ENCODE peak calls at places on chromosomes 16 and 17, in eight cellular contexts. One of them, this sample, is unnamed.

GRCh38 chr17:82035956-82036633 is 1.4 kb downstream of the DCXR start:
- DNase-seq in HAP-1: no peak
- DNase-seq in lower leg skin: no peak
- DNase-seq in CD8-positive, alpha-beta T cell: no peak
- DNase-seq in fibroblast of villous mesenchyme: no peak
- DNase-seq in GDM1: no peak
- DNase-seq in endothelial cell: no peak
- DNase-seq in stimulated activated naive CD8-positive, alpha-beta T cell treated with anti-CD3 and anti-CD28 coated beads, Interleukin-15, amount 100 ng/mL, for 72 hours: no peak
- DNase-seq in this sample: no peak

GRCh38 chr16:66842765-66843164 is 1.4 kb upstream of the CA7 start:
- DNase-seq in endothelial cell: no peak
- DNase-seq in stimulated activated naive CD8-positive, alpha-beta T cell treated with anti-CD3 and anti-CD28 coated beads, Interleukin-15, amount 100 ng/mL, for 72 hours: no peak
- DNase-seq in CD8-positive, alpha-beta T cell: no peak
- DNase-seq in HAP-1: no peak
- DNase-seq in lower leg skin: no peak
- DNase-seq in fibroblast of villous mesenchyme: no peak
- DNase-seq in GDM1: no peak
- DNase-seq in this sample: no peak

GRCh38 chr16:17321824-17322223 is 148.9 kb downstream of the XYLT1 start:
- DNase-seq in CD8-positive, alpha-beta T cell: no peak
- DNase-seq in stimulated activated naive CD8-positive, alpha-beta T cell treated with anti-CD3 and anti-CD28 coated beads, Interleukin-15, amount 100 ng/mL, for 72 hours: no peak
- DNase-seq in GDM1: no peak
- DNase-seq in lower leg skin: no peak
- DNase-seq in fibroblast of villous mesenchyme: no peak
- DNase-seq in HAP-1: no peak
- DNase-seq in endothelial cell: no peak
- DNase-seq in this sample: no peak

GRCh38 chr16:70442344-70442743 is 3.4 kb upstream of the ST3GAL2 start:
- DNase-seq in endothelial cell: no peak
- DNase-seq in stimulated activated naive CD8-positive, alpha-beta T cell treated with anti-CD3 and anti-CD28 coated beads, Interleukin-15, amount 100 ng/mL, for 72 hours: no peak
- DNase-seq in lower leg skin: no peak
- DNase-seq in GDM1: no peak
- DNase-seq in HAP-1: no peak
- DNase-seq in CD8-positive, alpha-beta T cell: no peak
- DNase-seq in fibroblast of villous mesenchyme: no peak
- DNase-seq in this sample: no peak

GRCh38 chr17:37170881-37171460 is 204.8 kb upstream of the C17orf78 start:
- DNase-seq in HAP-1: peak; percentile 71
- DNase-seq in lower leg skin: no peak
- DNase-seq in CD8-positive, alpha-beta T cell: no peak
- DNase-seq in GDM1: no peak
- DNase-seq in fibroblast of villous mesenchyme: no peak
- DNase-seq in endothelial cell: no peak
- DNase-seq in stimulated activated naive CD8-positive, alpha-beta T cell treated with anti-CD3 and anti-CD28 coated beads, Interleukin-15, amount 100 ng/mL, for 72 hours: no peak
- DNase-seq in this sample: no peak

GRCh38 chr17:2195729-2196128 is 107.9 kb downstream of the SMG6 start:
- DNase-seq in CD8-positive, alpha-beta T cell: no peak
- DNase-seq in HAP-1: no peak
- DNase-seq in lower leg skin: no peak
- DNase-seq in GDM1: no peak
- DNase-seq in fibroblast of villous mesenchyme: no peak
- DNase-seq in endothelial cell: no peak
- DNase-seq in stimulated activated naive CD8-positive, alpha-beta T cell treated with anti-CD3 and anti-CD28 coated beads, Interleukin-15, amount 100 ng/mL, for 72 hours: peak; percentile 26
- DNase-seq in this sample: no peak

GRCh38 chr17:18958611-18959010 is 6.6 kb downstream of the SLC5A10 start:
- DNase-seq in lower leg skin: no peak
- DNase-seq in CD8-positive, alpha-beta T cell: no peak
- DNase-seq in endothelial cell: no peak
- DNase-seq in fibroblast of villous mesenchyme: no peak
- DNase-seq in stimulated activated naive CD8-positive, alpha-beta T cell treated with anti-CD3 and anti-CD28 coated beads, Interleukin-15, amount 100 ng/mL, for 72 hours: no peak
- DNase-seq in HAP-1: no peak
- DNase-seq in GDM1: no peak
- DNase-seq in this sample: no peak

GRCh38 chr16:565420-566330 is 1.1 kb upstream of the NHLRC4 start:
- DNase-seq in fibroblast of villous mesenchyme: no peak
- DNase-seq in GDM1: no peak
- DNase-seq in CD8-positive, alpha-beta T cell: no peak
- DNase-seq in lower leg skin: no peak
- DNase-seq in HAP-1: no peak
- DNase-seq in stimulated activated naive CD8-positive, alpha-beta T cell treated with anti-CD3 and anti-CD28 coated beads, Interleukin-15, amount 100 ng/mL, for 72 hours: no peak
- DNase-seq in endothelial cell: no peak
- DNase-seq in this sample: no peak

GRCh38 chr17:62653831-62654829 is 26.7 kb downstream of the MRC2 start:
- DNase-seq in stimulated activated naive CD8-positive, alpha-beta T cell treated with anti-CD3 and anti-CD28 coated beads, Interleukin-15, amount 100 ng/mL, for 72 hours: no peak
- DNase-seq in fibroblast of villous mesenchyme: peak; percentile 93
- DNase-seq in HAP-1: no peak
- DNase-seq in CD8-positive, alpha-beta T cell: no peak
- DNase-seq in GDM1: no peak
- DNase-seq in endothelial cell: no peak
- DNase-seq in lower leg skin: no peak
- DNase-seq in this sample: no peak

GRCh38 chr17:83173997-83174858 is 94.8 kb downstream of the METRNL start:
- DNase-seq in fibroblast of villous mesenchyme: peak; percentile 52
- DNase-seq in stimulated activated naive CD8-positive, alpha-beta T cell treated with anti-CD3 and anti-CD28 coated beads, Interleukin-15, amount 100 ng/mL, for 72 hours: no peak
- DNase-seq in lower leg skin: peak; percentile 12
- DNase-seq in HAP-1: peak; percentile 33
- DNase-seq in GDM1: no peak
- DNase-seq in endothelial cell: no peak
- DNase-seq in CD8-positive, alpha-beta T cell: no peak
- DNase-seq in this sample: no peak

GRCh38 chr17:61411114-61411943 is 11.7 kb downstream of the TBX2 start:
- DNase-seq in HAP-1: peak; percentile 12
- DNase-seq in lower leg skin: peak; percentile 17
- DNase-seq in stimulated activated naive CD8-positive, alpha-beta T cell treated with anti-CD3 and anti-CD28 coated beads, Interleukin-15, amount 100 ng/mL, for 72 hours: no peak
- DNase-seq in CD8-positive, alpha-beta T cell: no peak
- DNase-seq in endothelial cell: peak; percentile 59
- DNase-seq in fibroblast of villous mesenchyme: peak; percentile 80
- DNase-seq in GDM1: no peak
- DNase-seq in this sample: no peak

GRCh38 chr16:65024649-65025243 is 97.1 kb downstream of the CDH11 start:
- DNase-seq in HAP-1: no peak
- DNase-seq in fibroblast of villous mesenchyme: peak; percentile 66
- DNase-seq in CD8-positive, alpha-beta T cell: no peak
- DNase-seq in stimulated activated naive CD8-positive, alpha-beta T cell treated with anti-CD3 and anti-CD28 coated beads, Interleukin-15, amount 100 ng/mL, for 72 hours: no peak
- DNase-seq in endothelial cell: peak; percentile 14
- DNase-seq in GDM1: no peak
- DNase-seq in lower leg skin: no peak
- DNase-seq in this sample: no peak

GRCh38 chr16:81810894-81811538 is 31.9 kb downstream of the PLCG2 start:
- DNase-seq in fibroblast of villous mesenchyme: no peak
- DNase-seq in stimulated activated naive CD8-positive, alpha-beta T cell treated with anti-CD3 and anti-CD28 coated beads, Interleukin-15, amount 100 ng/mL, for 72 hours: no peak
- DNase-seq in endothelial cell: no peak
- DNase-seq in HAP-1: no peak
- DNase-seq in GDM1: no peak
- DNase-seq in CD8-positive, alpha-beta T cell: no peak
- DNase-seq in lower leg skin: no peak
- DNase-seq in this sample: no peak

GRCh38 chr16:48334325-48334724 is 50.9 kb downstream of the SIAH1 start:
- DNase-seq in endothelial cell: no peak
- DNase-seq in CD8-positive, alpha-beta T cell: no peak
- DNase-seq in GDM1: no peak
- DNase-seq in lower leg skin: no peak
- DNase-seq in fibroblast of villous mesenchyme: no peak
- DNase-seq in stimulated activated naive CD8-positive, alpha-beta T cell treated with anti-CD3 and anti-CD28 coated beads, Interleukin-15, amount 100 ng/mL, for 72 hours: no peak
- DNase-seq in HAP-1: no peak
- DNase-seq in this sample: no peak

GRCh38 chr16:80656731-80657150 is 115.9 kb downstream of the DYNLRB2 start:
- DNase-seq in CD8-positive, alpha-beta T cell: peak; percentile 28
- DNase-seq in stimulated activated naive CD8-positive, alpha-beta T cell treated with anti-CD3 and anti-CD28 coated beads, Interleukin-15, amount 100 ng/mL, for 72 hours: peak; percentile 14
- DNase-seq in GDM1: no peak
- DNase-seq in HAP-1: no peak
- DNase-seq in endothelial cell: no peak
- DNase-seq in lower leg skin: no peak
- DNase-seq in fibroblast of villous mesenchyme: peak; percentile 20
- DNase-seq in this sample: no peak

GRCh38 chr17:27870345-27870744 is 22.8 kb downstream of the LYRM9 start:
- DNase-seq in CD8-positive, alpha-beta T cell: no peak
- DNase-seq in fibroblast of villous mesenchyme: no peak
- DNase-seq in endothelial cell: no peak
- DNase-seq in HAP-1: no peak
- DNase-seq in GDM1: no peak
- DNase-seq in stimulated activated naive CD8-positive, alpha-beta T cell treated with anti-CD3 and anti-CD28 coated beads, Interleukin-15, amount 100 ng/mL, for 72 hours: no peak
- DNase-seq in lower leg skin: no peak
- DNase-seq in this sample: no peak

GRCh38 chr16:79372504-79373184 is 227.9 kb downstream of the MAF start:
- DNase-seq in CD8-positive, alpha-beta T cell: peak; percentile 59
- DNase-seq in lower leg skin: no peak
- DNase-seq in stimulated activated naive CD8-positive, alpha-beta T cell treated with anti-CD3 and anti-CD28 coated beads, Interleukin-15, amount 100 ng/mL, for 72 hours: no peak
- DNase-seq in fibroblast of villous mesenchyme: peak; percentile 51
- DNase-seq in GDM1: no peak
- DNase-seq in endothelial cell: no peak
- DNase-seq in HAP-1: no peak
- DNase-seq in this sample: no peak

GRCh38 chr17:9294661-9295210 is 273.4 kb downstream of the NTN1 start:
- DNase-seq in lower leg skin: no peak
- DNase-seq in endothelial cell: no peak
- DNase-seq in HAP-1: no peak
- DNase-seq in CD8-positive, alpha-beta T cell: no peak
- DNase-seq in fibroblast of villous mesenchyme: no peak
- DNase-seq in GDM1: no peak
- DNase-seq in stimulated activated naive CD8-positive, alpha-beta T cell treated with anti-CD3 and anti-CD28 coated beads, Interleukin-15, amount 100 ng/mL, for 72 hours: no peak
- DNase-seq in this sample: no peak

GRCh38 chr16:75379911-75380847 is 53.1 kb downstream of the CFDP1 start:
- DNase-seq in HAP-1: no peak
- DNase-seq in lower leg skin: peak; percentile 46
- DNase-seq in CD8-positive, alpha-beta T cell: peak; percentile 45
- DNase-seq in GDM1: peak; percentile 8
- DNase-seq in endothelial cell: no peak
- DNase-seq in stimulated activated naive CD8-positive, alpha-beta T cell treated with anti-CD3 and anti-CD28 coated beads, Interleukin-15, amount 100 ng/mL, for 72 hours: peak; percentile 26
- DNase-seq in fibroblast of villous mesenchyme: peak; percentile 20
- DNase-seq in this sample: no peak

This sample was measured in esophagus muscularis mucosa.